ENCODE peak calls at places on chromosomes 4 and X, in seven cellular contexts. D is ovary, P is fibroblast of lung, K is suprapubic skin, Z is hepatocyte, E is tibial artery, L is right atrium auricular region. F is an unnamed sample.

GRCh38 chrX:679161-679979 is 48.8 kb downstream of the SHOX start:
- DNase-seq in D (no peak), E (no peak), Z (no peak), K (no peak), L (no peak), P (no peak), F (no peak)

GRCh38 chrX:72714471-72714916 is 388 bp upstream of the PHKA1 start:
- DNase-seq in E (peak), K (peak), P (peak), Z (peak), D (peak), L (peak), F (peak)

GRCh38 chr4:59091376-59092142 is 1981.4 kb upstream of the IGFBP7 start:
- DNase-seq in E (no peak), P (no peak), L (no peak), D (no peak), K (no peak), Z (no peak), F (no peak)

GRCh38 chr4:8597319-8597718 is 4.8 kb downstream of the CPZ start:
- DNase-seq in K (no peak), P (no peak), D (no peak), Z (no peak), E (no peak), L (no peak), F (no peak)

GRCh38 chrX:130878350-130879341 is 24.4 kb downstream of the ENOX2 start:
- DNase-seq in D (no peak), E (peak), Z (no peak), K (no peak), L (no peak), P (peak), F (peak)

GRCh38 chrX:53186363-53186762 is 38.6 kb downstream of the KDM5C start:
- DNase-seq in E (no peak), P (peak), Z (no peak), L (no peak), K (no peak), D (no peak), F (no peak)

GRCh38 chr4:140220053-140220452 is 66.1 kb upstream of the MAML3 start:
- DNase-seq in P (no peak), K (no peak), D (no peak), E (no peak), L (no peak), Z (no peak), F (no peak)

GRCh38 chrX:97597954-97598353 is 714.2 kb downstream of the RPA4 start:
- DNase-seq in K (no peak), P (no peak), D (no peak), E (no peak), Z (no peak), L (no peak), F (no peak)

GRCh38 chrX:154809939-154810665 is 4.8 kb upstream of the MPP1 start:
- DNase-seq in K (no peak), P (no peak), Z (no peak), D (no peak), E (no peak), L (no peak), F (no peak)

GRCh38 chr4:112967109-112967508 is 82.3 kb upstream of the ANK2 start:
- DNase-seq in K (no peak), D (no peak), P (no peak), Z (no peak), E (no peak), L (no peak), F (no peak)

GRCh38 chrX:140766024-140766611 is 56.6 kb downstream of the LINC00632 start:
- DNase-seq in Z (peak), K (no peak), D (peak), P (peak), E (peak), L (peak), F (peak)

GRCh38 chrX:12771445-12772069 is 19.7 kb upstream of the PRPS2 start:
- DNase-seq in P (peak), D (no peak), K (no peak), Z (peak), E (peak), L (no peak), F (no peak)

GRCh38 chrX:130626521-130626920 is 224.7 kb downstream of the RBMX2 start:
- DNase-seq in E (no peak), P (peak), K (no peak), L (no peak), D (no peak), Z (no peak), F (no peak)

GRCh38 chr4:81769244-81769643 is 297.5 kb upstream of the RASGEF1B start:
- DNase-seq in L (no peak), E (no peak), P (no peak), K (no peak), D (no peak), Z (no peak), F (no peak)

GRCh38 chr4:182924497-182924896 is 7.3 kb upstream of the DCTD start:
- DNase-seq in K (no peak), Z (no peak), L (no peak), E (no peak), D (no peak), P (peak), F (no peak)

GRCh38 chr4:126627255-126627654 is 1005.5 kb upstream of the INTU start:
- DNase-seq in D (no peak), L (no peak), E (no peak), K (no peak), P (peak), Z (no peak), F (no peak)

GRCh38 chrX:48492293-48492910 is 16.4 kb upstream of the PORCN start:
- DNase-seq in P (no peak), D (no peak), E (no peak), L (no peak), K (no peak), Z (no peak), F (no peak)

GRCh38 chr4:36024901-36025610 is 219.3 kb downstream of the ARAP2 start:
- DNase-seq in D (no peak), E (no peak), P (no peak), Z (no peak), K (no peak), L (no peak), F (no peak)

GRCh38 chrX:143017272-143017671 is 8.5 kb upstream of the SPANXN4 start:
- DNase-seq in L (no peak), K (no peak), E (no peak), P (no peak), Z (no peak), D (no peak), F (no peak)

GRCh38 chrX:72685810-72686465 is 28.2 kb downstream of the PHKA1 start:
- DNase-seq in L (no peak), E (no peak), K (no peak), Z (no peak), D (no peak), P (peak), F (no peak)

DNA sequence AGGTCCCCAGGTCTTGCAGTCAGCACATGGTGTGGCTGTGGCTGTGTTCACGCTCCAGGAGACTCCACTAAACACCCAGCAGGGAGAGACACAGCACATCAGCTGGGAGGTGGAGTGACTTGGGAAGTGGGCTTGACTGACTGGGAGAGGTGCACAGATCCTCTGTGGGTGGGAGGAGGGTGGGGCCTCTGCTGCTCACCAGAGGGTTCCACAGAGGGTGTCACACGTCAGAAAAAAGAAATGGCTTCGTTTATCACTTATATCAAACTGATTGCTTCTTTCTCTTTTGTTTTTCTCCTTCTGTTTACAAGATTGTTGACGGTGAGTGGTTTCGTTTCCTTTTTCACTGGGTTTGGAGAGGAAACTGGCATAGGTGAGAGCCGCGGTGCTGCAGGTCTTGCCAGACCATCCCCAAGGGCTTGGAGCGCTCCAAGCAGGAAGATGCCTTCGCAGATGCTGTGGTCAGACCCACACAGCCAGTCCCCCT is 24.8 kb upstream of the FAM193A start:
- DNase-seq in K (no peak), L (no peak), E (no peak), Z (no peak), D (no peak), P (no peak), F (no peak)
- TF ChIP-seq CTCF in K (peak), L (no peak), E (no peak), Z (no peak), D (no peak), P (no peak), F (no peak)

GRCh38 chrX:16774746-16775145 is 11.5 kb upstream of the TXLNG start:
- DNase-seq in Z (no peak), D (no peak), K (no peak), P (no peak), L (no peak), E (no peak), F (no peak)

GRCh38 chrX:16765618-16766017 is 20.6 kb upstream of the TXLNG start:
- DNase-seq in P (no peak), L (no peak), K (no peak), Z (no peak), E (no peak), D (no peak), F (no peak)

GRCh38 chrX:16771483-16772398 is 14.5 kb upstream of the TXLNG start:
- DNase-seq in E (no peak), D (no peak), K (no peak), Z (peak), P (peak), L (no peak), F (peak)

GRCh38 chrX:16772460-16772859 is 13.8 kb upstream of the TXLNG start:
- DNase-seq in E (no peak), Z (no peak), P (no peak), D (no peak), K (no peak), L (no peak), F (no peak)

DNA sequence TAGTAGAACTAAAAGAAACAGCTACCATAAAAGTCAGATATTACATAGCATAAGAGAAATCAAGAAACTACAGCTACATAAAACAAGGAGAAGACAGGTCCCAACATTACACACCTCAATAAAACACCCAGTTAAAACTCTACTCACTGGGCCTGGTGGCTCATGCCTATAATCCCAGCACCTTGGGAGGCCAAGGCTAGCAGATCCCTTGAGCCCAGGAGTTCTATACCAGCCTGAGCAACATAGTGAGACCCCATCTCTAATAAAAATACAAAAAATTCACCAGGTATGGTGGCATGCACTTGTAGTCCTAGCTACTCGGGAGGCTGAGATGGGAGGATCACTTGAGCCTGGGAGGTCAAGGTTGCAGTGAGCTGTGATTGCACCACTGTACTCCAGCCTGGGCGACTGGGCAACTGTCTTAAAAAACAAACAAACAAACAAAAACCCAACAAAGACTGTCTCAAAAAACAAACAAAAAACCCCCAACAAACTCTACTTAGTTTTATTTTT is 15.2 kb upstream of the TXLNG start:
- DNase-seq in L (no peak), D (no peak), K (no peak), Z (no peak), P (no peak), E (no peak), F (no peak)
- H3K27ac ChIP-seq in L (no peak), D (no peak), K (no peak), Z (peak), P (no peak), E (no peak), F (no peak)

DNA sequence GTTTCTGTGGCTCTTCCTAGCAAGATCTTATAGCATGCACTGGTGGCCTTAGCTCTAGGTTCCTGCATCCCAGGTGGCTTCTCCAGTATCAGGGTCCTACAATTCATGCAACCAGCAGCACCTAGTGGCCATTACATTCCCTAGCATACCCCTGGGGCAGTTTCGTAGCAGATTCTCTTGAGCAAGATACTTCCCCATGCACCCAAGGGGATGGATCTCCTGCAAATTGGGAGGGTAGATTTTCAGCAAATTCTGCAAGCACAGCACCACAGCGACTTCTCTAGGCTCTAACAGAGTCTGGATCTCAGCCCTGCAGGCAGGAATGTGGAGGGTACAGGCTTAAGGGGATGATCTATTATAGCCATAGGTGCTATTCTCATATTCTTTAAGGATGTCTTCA is 13.1 kb upstream of the SLC9B1 start:
- DNase-seq in P (peak), Z (peak), K (no peak), E (no peak), D (no peak), L (no peak), F (no peak)
- TF ChIP-seq CTCF in P (peak), Z (peak), K (no peak), E (no peak), D (no peak), L (no peak), F (peak)

DNA sequence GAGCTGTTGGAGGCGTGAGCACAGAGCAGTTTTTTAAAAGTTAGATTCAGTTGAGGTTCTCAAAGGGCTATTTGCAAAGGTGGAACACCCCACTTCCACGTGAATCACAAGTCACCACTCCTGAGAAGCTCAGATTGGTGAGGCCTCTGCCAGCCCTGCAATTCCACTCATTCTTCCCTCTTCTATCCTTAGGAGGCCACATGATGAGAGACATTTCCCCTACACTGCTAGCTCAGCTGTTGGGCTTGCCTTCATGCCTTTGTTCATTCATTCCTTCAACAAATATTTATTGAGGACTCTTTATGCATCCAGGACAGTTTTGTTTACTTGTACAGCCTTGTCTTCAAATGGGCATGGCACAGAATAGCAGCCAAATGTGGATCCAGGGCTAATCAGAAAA is 3.7 kb downstream of the SRPX2 start:
- DNase-seq in D (no peak), P (peak), K (no peak), L (no peak), E (no peak), Z (no peak), F (no peak)
- H3K27ac ChIP-seq in D (no peak), P (peak), K (peak), L (peak), E (no peak), Z (peak), F (peak)

DNA sequence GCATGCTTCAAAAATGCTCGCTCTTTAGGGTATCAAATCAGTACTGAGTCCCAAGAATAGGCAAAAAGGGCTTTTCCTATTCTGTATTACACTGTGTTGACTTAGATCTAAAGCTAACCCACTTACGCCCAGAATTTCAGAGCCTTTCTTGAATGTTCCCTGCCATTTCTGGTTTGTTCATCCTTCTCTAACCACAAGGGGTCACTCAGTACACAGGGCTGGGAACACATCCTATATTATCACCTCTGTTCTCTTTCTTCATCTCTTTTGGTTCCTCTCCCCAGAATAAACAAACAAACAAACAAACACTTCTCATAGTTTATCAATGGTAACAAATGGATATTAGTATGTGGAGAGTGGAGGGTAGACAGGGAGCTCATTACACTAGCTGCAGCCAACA is 25.5 kb upstream of the MORC4 start:
- DNase-seq in K (no peak), Z (peak), E (no peak), P (peak), D (no peak), L (no peak), F (no peak)
- TF ChIP-seq CTCF in K (peak), Z (peak), E (peak), P (peak), D (no peak), L (no peak), F (peak)

DNA sequence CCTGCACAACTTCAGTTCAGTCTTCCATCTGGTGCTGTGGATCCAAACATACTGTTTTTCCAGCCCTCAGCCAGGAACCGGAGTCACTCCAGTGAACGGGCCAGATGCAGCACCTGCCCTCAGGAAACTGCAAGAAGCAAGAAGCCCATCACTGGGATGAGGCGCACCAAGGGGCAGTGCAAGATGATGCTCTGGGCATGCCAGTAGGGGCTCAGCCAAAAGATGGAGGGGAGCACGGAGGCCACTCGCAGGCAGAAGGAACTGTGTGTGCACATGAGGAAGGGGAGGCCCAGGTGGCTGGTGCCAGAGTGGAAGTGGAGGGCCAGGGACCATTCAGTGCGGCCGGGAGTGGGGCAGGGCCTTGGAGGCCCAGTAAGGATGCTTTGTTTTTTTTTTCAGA is 161.7 kb upstream of the MAMLD1 start:
- DNase-seq in Z (no peak), D (no peak), P (no peak), K (no peak), L (no peak), E (no peak), F (no peak)
- H3K27ac ChIP-seq in Z (no peak), D (no peak), P (peak), K (no peak), L (no peak), E (peak), F (no peak)

GRCh38 chr4:51842554-51843308 is at the start of gene DCUN1D4:
- DNase-seq in Z (peak), D (peak), E (peak), K (peak), L (peak), P (peak), F (peak)
- TF ChIP-seq CTCF in Z (peak), D (peak), E (peak), K (no peak), L (peak), P (peak), F (peak)

GRCh38 chr4:185142911-185143595 is at the start of gene SLC25A4:
- DNase-seq in L (peak), P (peak), Z (peak), E (peak), D (peak), K (peak), F (peak)
- H3K27ac ChIP-seq in L (peak), P (no peak), Z (peak), E (peak), D (peak), K (peak), F (no peak)

GRCh38 chr4:6894086-6894478 is 15.5 kb upstream of the TBC1D14 start:
- DNase-seq in D (no peak), L (no peak), K (no peak), E (no peak), Z (no peak), P (no peak), F (no peak)

GRCh38 chr4:6893449-6894085 is 16.1 kb upstream of the TBC1D14 start:
- DNase-seq in L (no peak), E (no peak), Z (peak), K (no peak), P (peak), D (no peak), F (peak)

GRCh38 chr4:6891436-6892170 is 18.0 kb upstream of the TBC1D14 start:
- DNase-seq in K (no peak), L (no peak), E (no peak), Z (no peak), D (no peak), P (peak), F (no peak)

GRCh38 chr4:6892909-6893202 is 16.8 kb upstream of the TBC1D14 start:
- DNase-seq in E (no peak), D (no peak), L (no peak), Z (no peak), P (no peak), K (no peak), F (no peak)

DNA sequence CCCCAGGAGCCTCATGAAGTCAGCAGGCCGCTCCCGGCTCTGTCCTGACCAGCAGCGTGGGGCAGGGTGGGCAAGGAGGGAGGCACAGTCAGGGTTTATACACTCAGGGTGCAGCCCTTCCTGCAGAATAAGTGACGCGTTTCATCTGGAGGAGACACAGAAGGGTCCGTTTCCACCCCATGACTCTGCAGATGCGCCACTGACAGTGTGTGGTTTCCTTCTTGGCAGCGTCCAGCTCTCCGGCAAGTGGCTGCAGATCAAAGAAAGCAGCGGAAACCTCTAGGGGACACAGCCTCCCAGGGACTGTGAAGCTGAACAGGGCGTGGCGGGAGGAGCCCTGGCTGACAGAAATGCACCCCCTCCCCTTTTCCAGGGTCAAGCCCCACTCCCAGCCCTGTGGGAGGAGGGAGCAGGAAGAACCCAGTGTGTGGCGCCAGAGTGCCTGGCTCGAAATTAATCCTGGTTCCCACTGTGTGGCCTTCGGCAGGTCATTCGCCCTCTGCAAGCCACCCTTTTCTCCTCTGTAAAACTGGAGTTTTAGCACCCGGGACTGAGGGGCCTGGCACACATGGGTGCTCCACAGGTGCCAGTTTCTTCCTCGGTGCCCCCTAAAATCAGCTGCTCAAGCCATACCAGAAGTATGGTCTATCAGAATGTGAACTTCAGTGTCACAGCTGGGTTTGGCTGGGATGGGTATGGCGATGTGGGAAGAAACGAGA is 17.3 kb upstream of the TBC1D14 start:
- DNase-seq in E (peak), Z (peak), L (peak), D (no peak), K (no peak), P (peak), F (no peak)
- TF ChIP-seq CTCF in E (no peak), Z (peak), L (no peak), D (no peak), K (no peak), P (no peak), F (no peak)

F was measured in AG04450.